ENCODE peak calls at places on chromosomes 12 and 14, in four cellular contexts. F is HTR-8/SVneo; Z is activated CD4-positive, alpha-beta T cell treated with anti-CD3 and anti-CD28 coated beads, Interleukin-2, amount 10 ng/mL, durations not matched to agents 7 days and 5 days; S is NCI-H1436. K is an unnamed sample.

GRCh38 chr14:77270361-77271112 is 469 bp downstream of the NGB start:
- DNase-seq in F (no peak), Z (no peak), S (no peak), K (no peak)

GRCh38 chr12:78181544-78182162 is 351.0 kb downstream of the NAV3 start:
- DNase-seq in Z (no peak), F (no peak), S (peak; percentile 59), K (peak; percentile 0)

GRCh38 chr14:67232066-67232465 is 9.2 kb upstream of the PALS1 start:
- DNase-seq in S (no peak), Z (no peak), F (no peak), K (no peak)

GRCh38 chr12:102343361-102344121 is 136.8 kb downstream of the IGF1 start:
- DNase-seq in S (no peak), Z (no peak), F (no peak), K (peak; percentile 40)

GRCh38 chr14:100622234-100622633 is 35.0 kb upstream of the BEGAIN start:
- DNase-seq in F (no peak), S (no peak), Z (no peak), K (no peak)

GRCh38 chr12:104136577-104136976 is 1.4 kb downstream of the NFYB start:
- DNase-seq in S (no peak), F (no peak), Z (no peak), K (no peak)

GRCh38 chr12:65662590-65662989 is 161.7 kb upstream of the HMGA2 start:
- DNase-seq in Z (no peak), F (no peak), S (no peak), K (no peak)

GRCh38 chr12:102095677-102096263 is 24.1 kb downstream of the NUP37 start:
- DNase-seq in Z (peak; percentile 9), S (peak; percentile 0), F (peak; percentile 10), K (peak; percentile 31)

GRCh38 chr12:23462546-23462945 is 486.9 kb downstream of the SOX5 start:
- DNase-seq in S (no peak), F (no peak), Z (no peak), K (no peak)

GRCh38 chr12:82057770-82058169 is 298.6 kb upstream of the PPFIA2 start:
- DNase-seq in Z (no peak), F (no peak), S (no peak), K (no peak)

GRCh38 chr14:55383039-55383438 is 28.6 kb downstream of the ATG14 start:
- DNase-seq in S (no peak), F (no peak), Z (no peak), K (no peak)

GRCh38 chr14:100860556-100861187 is 34.8 kb downstream of the MEG3 start:
- DNase-seq in F (no peak), Z (no peak), S (no peak), K (no peak)

GRCh38 chr14:101442451-101442850 is 118.8 kb upstream of the DIO3 start:
- DNase-seq in F (no peak), Z (peak; percentile 79), S (no peak), K (no peak)

GRCh38 chr12:29676676-29677075 is 107.1 kb downstream of the TMTC1 start:
- DNase-seq in S (no peak), F (no peak), Z (no peak), K (no peak)

GRCh38 chr12:4172999-4173398 is 100.6 kb upstream of the CCND2 start:
- DNase-seq in Z (no peak), F (no peak), S (no peak), K (no peak)

GRCh38 chr14:33880330-33880729 is 70.5 kb downstream of the EGLN3 start:
- DNase-seq in Z (no peak), F (no peak), S (no peak), K (no peak)

GRCh38 chr12:46071769-46072624 is 81.6 kb upstream of the SCAF11 start:
- DNase-seq in S (peak; percentile 69), F (peak; percentile 48), Z (peak; percentile 69), K (peak; percentile 50)

GRCh38 chr12:57342207-57342691 is 88.6 kb downstream of the R3HDM2 start:
- DNase-seq in F (no peak), Z (no peak), S (peak; percentile 35), K (peak; percentile 27)

GRCh38 chr12:116152268-116152667 is 125.2 kb downstream of the MED13L start:
- DNase-seq in S (no peak), F (peak; percentile 41), Z (no peak), K (no peak)